ENCODE peak calls at places on chromosomes 1 and 21, in five cellular contexts. R, I, Q, U and A are unnamed samples.

GRCh38 chr21:46368533-46369285 is 44.8 kb downstream of the PCNT start:
- DNase-seq in R (no peak), I (no peak), Q (peak; percentile 5), U (no peak), A (no peak)

GRCh38 chr1:201628490-201628889 is 89.6 kb downstream of the NAV1 start:
- DNase-seq in R (peak; percentile 62), I (no peak), Q (no peak), U (no peak), A (no peak)

GRCh38 chr1:36517415-36517814 is 34.7 kb upstream of the CSF3R start:
- DNase-seq in R (no peak), I (no peak), Q (no peak), U (no peak), A (no peak)

GRCh38 chr1:230074762-230075161 is 7.7 kb downstream of the GALNT2 start:
- DNase-seq in R (no peak), I (no peak), Q (no peak), U (no peak), A (no peak)

GRCh38 chr1:117366982-117367768 is at the start of gene MAN1A2:
- DNase-seq in R (peak; percentile 93), I (peak; percentile 95), Q (peak; percentile 58), U (peak; percentile 96), A (peak; percentile 63)

GRCh38 chr21:36055551-36055950 is 4.8 kb downstream of the SETD4 start:
- DNase-seq in R (no peak), I (no peak), Q (no peak), U (no peak), A (no peak)

GRCh38 chr1:201637282-201638076 is 98.6 kb downstream of the NAV1 start:
- DNase-seq in R (peak; percentile 38), I (no peak), Q (no peak), U (no peak), A (no peak)

GRCh38 chr1:112410704-112411103 is 14.7 kb downstream of the CTTNBP2NL start:
- DNase-seq in R (no peak), I (no peak), Q (no peak), U (no peak), A (no peak)

GRCh38 chr1:34270181-34270580 is 93.5 kb downstream of the C1orf94 start:
- DNase-seq in R (no peak), I (no peak), Q (no peak), U (no peak), A (no peak)

GRCh38 chr1:33049381-33049780 is 12.7 kb upstream of the AK2 start:
- DNase-seq in R (no peak), I (no peak), Q (no peak), U (no peak), A (no peak)
- H3K27ac ChIP-seq in R (no peak overlapping the region), I (no peak overlapping the region), Q (no peak overlapping the region), U (no peak overlapping the region), A (no peak overlapping the region)

DNA sequence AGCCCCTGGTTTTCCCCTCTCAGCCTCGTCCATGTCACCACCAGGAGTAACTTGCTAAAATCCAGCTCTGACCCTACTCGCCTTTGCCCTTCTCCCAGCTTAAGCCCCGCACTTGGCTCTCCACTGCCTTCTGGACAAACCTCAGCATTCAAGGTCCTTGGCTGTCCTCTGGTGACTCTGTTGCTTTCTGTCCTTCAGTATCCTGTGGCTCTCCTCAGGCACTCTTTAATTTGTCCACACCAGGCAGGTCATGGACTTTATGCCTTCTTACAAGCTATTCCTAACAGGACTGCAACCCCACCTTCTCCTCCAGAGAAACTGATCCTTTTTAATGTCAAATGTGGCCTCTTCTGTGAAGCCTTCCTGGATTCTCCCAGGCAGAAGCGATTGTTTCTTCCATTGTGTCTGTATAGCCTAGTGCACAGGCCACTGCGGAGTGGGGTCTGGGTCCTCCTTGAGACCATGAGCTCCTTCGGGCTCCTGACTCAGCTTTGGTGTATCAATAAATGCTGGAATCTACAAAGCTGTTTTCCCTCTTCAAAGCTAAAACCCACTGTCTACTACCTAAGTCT is 26.7 kb upstream of the CTPS1 start:
- DNase-seq in R (no peak), I (no peak), Q (no peak), U (no peak), A (no peak)
- TF ChIP-seq CTCF in R (no peak), I (no peak), Q (no peak), U (no peak), A (no peak)

GRCh38 chr1:220747426-220748090 is 564 bp upstream of the MTARC2 start:
- DNase-seq in R (no peak), I (no peak), Q (no peak), U (no peak), A (no peak)

GRCh38 chr1:220748091-220748934 is at the start of gene MTARC2:
- DNase-seq in R (peak; percentile 87), I (peak; percentile 86), Q (no peak), U (peak; percentile 90), A (peak; percentile 17)

GRCh38 chr1:220750126-220750525 is 2.0 kb downstream of the MTARC2 start:
- DNase-seq in R (no peak), I (no peak), Q (no peak), U (no peak), A (no peak)

GRCh38 chr1:220755316-220755715 is 7.2 kb downstream of the MTARC2 start:
- DNase-seq in R (no peak), I (peak; percentile 52), Q (no peak), U (no peak), A (no peak)

GRCh38 chr1:220751130-220751529 is 3.0 kb downstream of the MTARC2 start:
- DNase-seq in R (no peak), I (peak; percentile 55), Q (no peak), U (no peak), A (no peak)
- H3K27ac ChIP-seq in R (peak overlapping the region; percentile 2), I (peak overlapping the region; percentile 88), Q (no peak overlapping the region), U (peak overlapping the region; percentile 33), A (no peak overlapping the region)

GRCh38 chr1:105138445-105138821 is 1388.7 kb downstream of the AMY1C start:
- DNase-seq in R (no peak), I (no peak), Q (no peak), U (no peak), A (no peak)

DNA sequence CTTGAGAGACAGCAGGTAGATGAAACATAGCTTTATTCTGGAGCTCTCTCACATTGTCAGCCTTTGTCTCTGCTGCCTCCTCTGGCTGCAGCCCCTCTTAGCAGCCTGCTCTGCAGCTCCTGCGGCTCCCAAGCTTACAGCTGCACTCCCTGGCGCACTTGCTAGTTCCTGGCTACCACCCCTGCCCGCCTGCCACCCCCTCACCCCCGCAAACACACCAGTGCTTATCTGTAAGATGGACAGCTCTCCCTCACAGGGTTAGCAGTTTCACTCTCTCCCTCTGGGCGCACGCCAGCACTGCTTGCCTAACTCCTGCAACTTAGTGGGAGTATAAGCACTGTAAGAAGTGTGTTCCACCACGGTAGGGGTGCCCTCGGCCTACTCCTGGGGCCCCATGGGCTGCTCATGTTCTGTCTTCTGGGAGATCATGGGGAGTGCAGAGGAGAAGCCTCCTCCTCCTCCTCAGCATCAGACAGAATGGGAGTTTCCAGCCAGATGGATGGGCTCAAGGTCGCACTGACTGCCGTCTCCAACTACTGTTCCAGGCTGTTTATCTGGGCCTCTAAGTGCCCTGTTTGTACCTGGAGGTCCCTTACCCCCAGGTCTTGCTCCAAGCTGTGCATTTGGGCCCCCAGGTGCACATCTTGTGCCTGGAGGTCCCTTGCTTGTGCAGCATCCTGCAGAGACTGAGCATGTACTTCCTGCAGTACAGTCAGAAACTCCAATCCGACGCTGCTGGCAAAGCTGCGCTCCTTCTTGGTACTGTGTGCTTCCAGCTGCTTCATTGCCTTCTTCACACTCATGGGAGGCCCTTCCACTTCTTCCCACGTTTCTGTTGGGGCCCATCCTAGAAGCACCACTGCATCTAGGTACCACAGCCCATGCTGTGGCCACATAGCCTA is 1388.1 kb downstream of the AMY1C start:
- DNase-seq in R (no peak), I (no peak), Q (no peak), U (no peak), A (no peak)
- TF ChIP-seq CTCF in R (no peak), I (no peak), Q (no peak), U (peak; percentile 10), A (no peak)

GRCh38 chr1:182280521-182280920 is 111.1 kb downstream of the GLUL start:
- DNase-seq in R (no peak), I (no peak), Q (no peak), U (no peak), A (no peak)
- H3K27ac ChIP-seq in R (no peak overlapping the region), I (no peak overlapping the region), Q (no peak overlapping the region), U (no peak overlapping the region), A (no peak overlapping the region)

GRCh38 chr1:160251006-160251405 is 11.3 kb downstream of the DCAF8 start:
- DNase-seq in R (no peak), I (no peak), Q (no peak), U (no peak), A (no peak)
- TF ChIP-seq CTCF in R (no peak), I (no peak), Q (no peak), U (no peak), A (no peak)